ENCODE peak calls at places on chromosomes 2 and 18, in six cellular contexts. One of them, this sample, is unnamed.

GRCh38 chr2:23669413-23670244 is 257.3 kb downstream of the ATAD2B start:
- DNase-seq in PC-9: no peak
- DNase-seq in neuronal stem cell: no peak
- DNase-seq in Peyer's patch: peak; percentile 59
- DNase-seq in AG04450: no peak
- DNase-seq in tibial nerve: peak; percentile 62
- DNase-seq in this sample: peak; percentile 11

GRCh38 chr18:23926590-23926989 is 88.0 kb upstream of the TTC39C start:
- DNase-seq in AG04450: no peak
- DNase-seq in Peyer's patch: no peak
- DNase-seq in PC-9: no peak
- DNase-seq in neuronal stem cell: no peak
- DNase-seq in tibial nerve: no peak
- DNase-seq in this sample: peak; percentile 60

GRCh38 chr2:227376911-227377396 is 2.2 kb downstream of the TM4SF20 start:
- DNase-seq in Peyer's patch: peak; percentile 79
- DNase-seq in tibial nerve: no peak
- DNase-seq in neuronal stem cell: no peak
- DNase-seq in AG04450: peak; percentile 23
- DNase-seq in PC-9: no peak
- DNase-seq in this sample: peak; percentile 30

GRCh38 chr2:240161087-240161750 is 20.8 kb upstream of the OTOS start:
- DNase-seq in PC-9: no peak
- DNase-seq in Peyer's patch: no peak
- DNase-seq in neuronal stem cell: no peak
- DNase-seq in tibial nerve: no peak
- DNase-seq in AG04450: no peak
- DNase-seq in this sample: no peak

GRCh38 chr2:175010848-175011254 is 5.7 kb upstream of the CHN1 start:
- DNase-seq in tibial nerve: no peak
- DNase-seq in PC-9: no peak
- DNase-seq in neuronal stem cell: no peak
- DNase-seq in Peyer's patch: no peak
- DNase-seq in AG04450: no peak
- DNase-seq in this sample: no peak

GRCh38 chr18:7567487-7568425 is 640 bp downstream of the PTPRM start:
- DNase-seq in neuronal stem cell: peak; percentile 59
- DNase-seq in Peyer's patch: peak; percentile 56
- DNase-seq in PC-9: no peak
- DNase-seq in AG04450: no peak
- DNase-seq in tibial nerve: peak; percentile 26
- DNase-seq in this sample: peak; percentile 75

GRCh38 chr2:67790622-67791021 is 272.2 kb downstream of the C1D start:
- DNase-seq in Peyer's patch: no peak
- DNase-seq in neuronal stem cell: no peak
- DNase-seq in PC-9: no peak
- DNase-seq in tibial nerve: no peak
- DNase-seq in AG04450: peak; percentile 79
- DNase-seq in this sample: peak; percentile 47

GRCh38 chr2:949894-950626 is 589 bp upstream of the SNTG2 start:
- DNase-seq in AG04450: no peak
- DNase-seq in Peyer's patch: no peak
- DNase-seq in neuronal stem cell: no peak
- DNase-seq in PC-9: no peak
- DNase-seq in tibial nerve: peak; percentile 4
- DNase-seq in this sample: peak; percentile 22

GRCh38 chr18:3712485-3712884 is 262.5 kb downstream of the TGIF1 start:
- DNase-seq in tibial nerve: no peak
- DNase-seq in Peyer's patch: peak; percentile 59
- DNase-seq in neuronal stem cell: no peak
- DNase-seq in AG04450: no peak
- DNase-seq in PC-9: no peak
- DNase-seq in this sample: no peak

GRCh38 chr2:118112771-118113334 is 24.6 kb downstream of the INSIG2 start:
- DNase-seq in Peyer's patch: no peak
- DNase-seq in neuronal stem cell: no peak
- DNase-seq in PC-9: peak; percentile 100
- DNase-seq in tibial nerve: no peak
- DNase-seq in AG04450: no peak
- DNase-seq in this sample: peak; percentile 52

GRCh38 chr2:23246992-23247683 is 137.8 kb upstream of the KLHL29 start:
- DNase-seq in neuronal stem cell: no peak
- DNase-seq in tibial nerve: no peak
- DNase-seq in PC-9: no peak
- DNase-seq in Peyer's patch: no peak
- DNase-seq in AG04450: no peak
- DNase-seq in this sample: no peak

GRCh38 chr18:10901329-10901728 is 248.0 kb downstream of the PIEZO2 start:
- DNase-seq in AG04450: no peak
- DNase-seq in neuronal stem cell: no peak
- DNase-seq in PC-9: no peak
- DNase-seq in Peyer's patch: no peak
- DNase-seq in tibial nerve: no peak
- DNase-seq in this sample: no peak

GRCh38 chr2:69601179-69601612 is 42.3 kb downstream of the AAK1 start:
- DNase-seq in PC-9: peak; percentile 94
- DNase-seq in Peyer's patch: no peak
- DNase-seq in neuronal stem cell: no peak
- DNase-seq in tibial nerve: no peak
- DNase-seq in AG04450: peak; percentile 74
- DNase-seq in this sample: peak; percentile 73

GRCh38 chr2:128543646-128544045 is 225.0 kb upstream of the HS6ST1 start:
- DNase-seq in Peyer's patch: no peak
- DNase-seq in PC-9: peak; percentile 76
- DNase-seq in tibial nerve: no peak
- DNase-seq in neuronal stem cell: no peak
- DNase-seq in AG04450: no peak
- DNase-seq in this sample: no peak

GRCh38 chr2:176427549-176427948 is 158.3 kb downstream of the MTX2 start:
- DNase-seq in Peyer's patch: no peak
- DNase-seq in AG04450: no peak
- DNase-seq in tibial nerve: no peak
- DNase-seq in neuronal stem cell: no peak
- DNase-seq in PC-9: no peak
- DNase-seq in this sample: no peak

GRCh38 chr2:72145658-72146329 is 1.9 kb downstream of the CYP26B1 start:
- DNase-seq in Peyer's patch: peak; percentile 37
- DNase-seq in AG04450: no peak
- DNase-seq in PC-9: no peak
- DNase-seq in neuronal stem cell: no peak
- DNase-seq in tibial nerve: no peak
- DNase-seq in this sample: peak; percentile 46

GRCh38 chr18:66495844-66496243 is 108.0 kb downstream of the CDH19 start:
- DNase-seq in PC-9: peak; percentile 50
- DNase-seq in AG04450: no peak
- DNase-seq in Peyer's patch: peak; percentile 48
- DNase-seq in neuronal stem cell: peak; percentile 75
- DNase-seq in tibial nerve: peak; percentile 32
- DNase-seq in this sample: no peak

GRCh38 chr18:79899609-79900435 is 51.6 kb downstream of the SLC66A2 start:
- DNase-seq in tibial nerve: no peak
- DNase-seq in PC-9: no peak
- DNase-seq in Peyer's patch: no peak
- DNase-seq in AG04450: no peak
- DNase-seq in neuronal stem cell: no peak
- DNase-seq in this sample: no peak

GRCh38 chr2:104412384-104412783 is 441.5 kb upstream of the POU3F3 start:
- DNase-seq in PC-9: no peak
- DNase-seq in tibial nerve: peak; percentile 17
- DNase-seq in AG04450: no peak
- DNase-seq in neuronal stem cell: no peak
- DNase-seq in Peyer's patch: peak; percentile 70
- DNase-seq in this sample: no peak

GRCh38 chr2:43221660-43222471 is 4.5 kb downstream of the ZFP36L2 start:
- DNase-seq in PC-9: peak; percentile 87
- DNase-seq in tibial nerve: peak; percentile 89
- DNase-seq in neuronal stem cell: peak; percentile 86
- DNase-seq in Peyer's patch: peak; percentile 92
- DNase-seq in AG04450: peak; percentile 93
- DNase-seq in this sample: peak; percentile 93

GRCh38 chr18:24463233-24463775 is 2.9 kb downstream of the HRH4 start:
- DNase-seq in Peyer's patch: no peak
- DNase-seq in PC-9: no peak
- DNase-seq in tibial nerve: no peak
- DNase-seq in neuronal stem cell: no peak
- DNase-seq in AG04450: no peak
- DNase-seq in this sample: no peak

GRCh38 chr2:189751080-189751658 is 11.4 kb downstream of the OSGEPL1 start:
- DNase-seq in Peyer's patch: peak; percentile 69
- DNase-seq in tibial nerve: peak; percentile 50
- DNase-seq in PC-9: no peak
- DNase-seq in neuronal stem cell: peak; percentile 14
- DNase-seq in AG04450: no peak
- DNase-seq in this sample: peak; percentile 62

GRCh38 chr2:55842009-55842408 is 81.6 kb downstream of the EFEMP1 start:
- DNase-seq in neuronal stem cell: no peak
- DNase-seq in tibial nerve: no peak
- DNase-seq in AG04450: no peak
- DNase-seq in PC-9: peak; percentile 84
- DNase-seq in Peyer's patch: no peak
- DNase-seq in this sample: no peak

GRCh38 chr2:240433973-240434727 is 1.3 kb upstream of the GPC1 start:
- DNase-seq in Peyer's patch: no peak
- DNase-seq in AG04450: peak; percentile 81
- DNase-seq in tibial nerve: no peak
- DNase-seq in PC-9: peak; percentile 98
- DNase-seq in neuronal stem cell: no peak
- DNase-seq in this sample: peak; percentile 86

GRCh38 chr2:17600805-17601204 is 60.3 kb downstream of the VSNL1 start:
- DNase-seq in Peyer's patch: no peak
- DNase-seq in neuronal stem cell: no peak
- DNase-seq in tibial nerve: no peak
- DNase-seq in AG04450: no peak
- DNase-seq in PC-9: no peak
- DNase-seq in this sample: no peak

DNA sequence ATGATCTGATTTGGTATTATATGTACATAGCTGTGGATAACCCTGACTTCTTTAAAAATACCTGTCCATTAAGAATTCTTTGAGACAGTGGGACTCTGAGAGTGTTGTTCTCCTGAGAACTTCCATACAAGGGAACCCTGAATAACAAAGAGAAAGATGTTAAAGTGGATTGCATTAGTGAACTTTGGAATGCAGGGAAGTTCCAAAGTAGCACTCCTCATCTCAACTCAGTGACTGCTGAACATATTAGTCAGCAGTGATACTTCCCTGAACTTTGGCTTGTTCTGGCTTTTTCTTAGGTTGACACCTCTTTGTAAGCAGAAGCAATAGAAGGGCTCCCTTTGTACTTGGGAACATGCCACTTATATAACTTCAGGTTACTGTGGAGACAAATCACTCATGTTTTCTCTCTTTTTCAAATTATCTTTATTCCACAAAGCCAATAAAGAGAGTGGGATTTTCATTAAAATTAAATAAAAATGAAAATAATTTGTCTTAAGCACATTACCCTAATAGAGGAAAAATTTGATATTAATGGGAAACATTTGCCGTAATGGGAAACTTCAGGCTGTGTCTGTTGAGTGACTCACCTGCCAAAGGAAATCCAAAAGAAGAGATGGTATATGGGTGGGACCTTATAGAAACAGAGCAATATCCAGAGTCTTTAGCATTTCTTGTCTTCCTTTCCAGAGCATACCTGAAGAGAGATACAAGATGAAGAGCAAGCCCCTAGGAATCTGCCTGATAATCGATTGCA is 33.3 kb downstream of the CFLAR start:
- DNase-seq in AG04450: no peak
- DNase-seq in neuronal stem cell: no peak
- DNase-seq in Peyer's patch: no peak
- DNase-seq in tibial nerve: no peak
- DNase-seq in PC-9: peak; percentile 92
- DNase-seq in this sample: peak; percentile 78
- H3K27me3 ChIP-seq in AG04450: no peaks in the 10 kb centered on the region
- H3K27me3 ChIP-seq in neuronal stem cell: no peaks in the 10 kb centered on the region
- H3K27me3 ChIP-seq in Peyer's patch: no peaks in the 10 kb centered on the region
- H3K27me3 ChIP-seq in tibial nerve: no peaks in the 10 kb centered on the region
- H3K27me3 ChIP-seq in PC-9: no peaks in the 10 kb centered on the region
- H3K27me3 ChIP-seq in this sample: no peaks in the 10 kb centered on the region

GRCh38 chr2:185510060-185510459 is 228.5 kb upstream of the FSIP2 start:
- DNase-seq in tibial nerve: no peak
- DNase-seq in AG04450: no peak
- DNase-seq in PC-9: no peak
- DNase-seq in Peyer's patch: no peak
- DNase-seq in neuronal stem cell: no peak
- DNase-seq in this sample: no peak
- H3K9me3 ChIP-seq in tibial nerve: no peaks in the 10 kb centered on the region
- H3K9me3 ChIP-seq in AG04450: peaks cover 4% of the 10 kb centered on the region
- H3K9me3 ChIP-seq in PC-9: peaks cover 2% of the 10 kb centered on the region
- H3K9me3 ChIP-seq in Peyer's patch: no peaks in the 10 kb centered on the region
- H3K9me3 ChIP-seq in neuronal stem cell: peaks cover 39% of the 10 kb centered on the region
- H3K9me3 ChIP-seq in this sample: peaks cover 58% of the 10 kb centered on the region

DNA sequence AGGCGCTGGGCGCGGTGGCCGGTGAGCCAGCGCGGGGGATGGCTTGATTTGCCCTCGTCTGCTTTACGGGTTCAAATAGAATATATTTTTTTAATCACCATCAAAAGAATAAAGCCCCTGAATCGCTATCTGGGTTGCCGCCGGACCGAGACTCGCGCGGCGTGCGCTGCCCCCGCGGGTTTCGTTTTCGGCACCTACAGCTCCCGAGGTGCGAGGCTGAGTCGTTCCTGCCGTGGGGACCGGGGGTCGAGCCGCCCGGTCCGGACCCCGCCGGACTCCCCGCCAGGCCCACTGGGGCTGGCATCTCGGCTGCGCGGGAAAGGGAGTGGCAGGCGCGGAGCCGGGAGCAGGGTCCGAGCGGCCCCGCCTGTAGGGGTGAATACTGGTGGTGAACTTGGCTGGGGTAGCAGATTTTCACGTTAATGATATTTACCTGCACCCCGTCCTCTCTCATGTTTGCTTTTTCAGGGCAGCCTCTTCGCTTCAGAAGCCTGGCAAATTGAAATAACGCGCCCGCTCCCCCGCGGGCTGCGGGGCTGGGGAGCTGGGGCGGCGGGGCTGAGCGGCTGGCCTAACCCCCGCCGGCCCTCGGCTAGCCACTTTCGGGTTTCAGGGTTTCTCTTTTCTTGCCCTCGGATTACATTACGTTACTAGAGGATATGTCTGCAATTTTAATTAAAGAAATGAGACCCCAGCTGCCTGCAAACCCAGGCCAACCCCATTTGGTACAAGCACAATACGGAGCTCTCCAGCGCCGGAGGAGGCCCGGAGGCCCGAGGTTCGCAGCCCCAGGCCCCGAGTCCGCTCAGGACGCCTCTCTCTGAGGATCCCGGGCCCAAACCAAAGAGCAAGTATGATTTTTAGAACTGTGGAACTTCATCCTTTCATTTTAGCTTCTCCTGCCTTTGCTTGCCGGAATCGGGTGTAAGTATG is 1.7 kb upstream of the CELF4 start:
- DNase-seq in Peyer's patch: no peak
- DNase-seq in tibial nerve: no peak
- DNase-seq in AG04450: no peak
- DNase-seq in neuronal stem cell: no peak
- DNase-seq in PC-9: no peak
- DNase-seq in this sample: peak; percentile 15
- H3K27me3 ChIP-seq in Peyer's patch: no peaks in the 10 kb centered on the region
- H3K27me3 ChIP-seq in tibial nerve: no peaks in the 10 kb centered on the region
- H3K27me3 ChIP-seq in AG04450: peaks cover 54% of the 10 kb centered on the region
- H3K27me3 ChIP-seq in neuronal stem cell: peaks cover 7% of the 10 kb centered on the region
- H3K27me3 ChIP-seq in PC-9: peaks cover 2% of the 10 kb centered on the region
- H3K27me3 ChIP-seq in this sample: peaks cover 47% of the 10 kb centered on the region

GRCh38 chr18:71939483-71939882 is 604.7 kb downstream of the CBLN2 start:
- DNase-seq in PC-9: no peak
- DNase-seq in AG04450: no peak
- DNase-seq in tibial nerve: no peak
- DNase-seq in Peyer's patch: no peak
- DNase-seq in neuronal stem cell: no peak
- DNase-seq in this sample: no peak

GRCh38 chr18:71942433-71942832 is 601.7 kb downstream of the CBLN2 start:
- DNase-seq in Peyer's patch: no peak
- DNase-seq in PC-9: no peak
- DNase-seq in neuronal stem cell: no peak
- DNase-seq in tibial nerve: no peak
- DNase-seq in AG04450: no peak
- DNase-seq in this sample: no peak
- H3K9me3 ChIP-seq in Peyer's patch: no peaks in the 10 kb centered on the region
- H3K9me3 ChIP-seq in PC-9: no peaks in the 10 kb centered on the region
- H3K9me3 ChIP-seq in neuronal stem cell: no peaks in the 10 kb centered on the region
- H3K9me3 ChIP-seq in tibial nerve: no peaks in the 10 kb centered on the region
- H3K9me3 ChIP-seq in AG04450: no peaks in the 10 kb centered on the region
- H3K9me3 ChIP-seq in this sample: no peaks in the 10 kb centered on the region